ENCODE peak calls at places on chromosomes 16 and 17, in four cellular contexts. L is A673, O is lower leg skin, X is HFFc6. R is an unnamed sample.

GRCh38 chr16:89349947-89350633 is 132.6 kb downstream of the ZNF778 start:
- DNase-seq in L (no peak), O (no peak), X (no peak), R (no peak)

GRCh38 chr16:10114411-10114810 is 67.8 kb downstream of the GRIN2A start:
- DNase-seq in L (no peak), O (no peak), X (peak; percentile 58), R (no peak)

GRCh38 chr16:66899945-66900688 is 18.6 kb downstream of the CDH16 start:
- DNase-seq in L (peak; percentile 63), O (no peak), X (peak; percentile 60), R (peak; percentile 36)

GRCh38 chr17:76204277-76204676 is 36.0 kb downstream of the RNF157 start:
- DNase-seq in L (no peak), O (no peak), X (peak; percentile 81), R (no peak)

GRCh38 chr17:32877164-32877764 is 340 bp upstream of the MYO1D start:
- DNase-seq in L (peak; percentile 82), O (peak; percentile 98), X (peak; percentile 80), R (peak; percentile 85)

GRCh38 chr17:70271672-70272071 is 102.3 kb downstream of the KCNJ2 start:
- DNase-seq in L (no peak), O (no peak), X (no peak), R (no peak)

GRCh38 chr17:2057714-2058520 is 3.0 kb downstream of the HIC1 start:
- DNase-seq in L (no peak), O (no peak), X (no peak), R (no peak)

GRCh38 chr17:17225901-17226300 is 11.1 kb downstream of the FLCN start:
- DNase-seq in L (no peak), O (no peak), X (no peak), R (no peak)

GRCh38 chr17:48611213-48611612 is 396 bp upstream of the HOXB7 start:
- DNase-seq in L (peak; percentile 61), O (no peak), X (no peak), R (no peak)

DNA sequence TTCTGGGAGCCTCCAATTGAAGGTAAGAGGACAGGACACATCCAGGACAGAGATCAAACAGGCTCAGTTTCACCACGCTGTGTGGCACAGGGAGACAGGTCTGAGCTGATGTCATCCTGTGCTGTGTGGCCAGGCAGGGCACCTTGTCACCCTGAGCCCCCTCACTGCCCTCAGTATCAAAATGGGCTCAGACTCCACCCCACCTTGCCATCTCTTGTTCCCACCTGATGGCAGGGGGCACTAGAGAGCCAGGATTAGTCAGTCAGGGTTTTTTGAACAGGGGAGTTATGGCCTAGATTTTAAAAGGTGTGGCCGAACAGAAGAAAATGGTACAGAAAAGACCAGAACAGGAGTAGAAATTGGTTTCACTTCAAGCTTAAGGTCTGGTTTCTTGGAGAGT is 2.6 kb downstream of the KAT2A start:
- DNase-seq in L (peak; percentile 15), O (no peak), X (no peak), R (peak; percentile 58)
- TF ChIP-seq CTCF in L (peak; percentile 35), O (no peak), X (peak; percentile 72), R (peak; percentile 53)

DNA sequence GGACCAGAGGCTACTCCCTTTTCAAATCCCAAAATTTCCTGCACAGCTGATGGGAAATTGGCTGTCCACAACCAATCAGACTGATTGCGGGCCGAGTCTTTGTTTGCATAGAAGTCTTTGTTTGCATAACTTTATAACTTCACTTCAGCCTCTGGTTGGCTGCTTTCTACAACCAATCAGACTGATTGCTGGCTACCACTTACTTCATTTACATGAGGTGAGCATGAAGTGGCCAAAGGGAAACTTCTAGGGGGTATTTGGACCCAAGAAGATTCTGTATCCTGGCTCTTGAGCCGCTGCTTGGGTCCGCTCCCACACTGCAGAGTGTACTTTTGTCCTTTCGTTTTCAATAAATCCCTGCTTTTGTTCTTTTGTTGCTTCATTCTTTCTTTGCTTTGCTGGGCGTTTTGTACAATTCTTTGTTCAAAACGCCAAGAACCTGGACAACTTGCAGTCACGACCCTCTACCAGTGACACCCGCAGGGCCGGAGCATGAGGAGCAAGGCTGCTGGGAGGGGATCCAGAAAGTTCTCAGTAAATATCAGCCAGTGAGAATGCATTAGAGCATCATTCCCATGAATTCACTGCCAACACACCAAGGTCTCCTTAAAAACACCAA is 67.5 kb downstream of the IQCK start:
- DNase-seq in L (no peak), O (no peak), X (no peak), R (no peak)
- TF ChIP-seq CTCF in L (no peak), O (no peak), X (no peak), R (no peak)

GRCh38 chr17:63679214-63679613 is 20.7 kb downstream of the LIMD2 start:
- DNase-seq in L (no peak), O (no peak), X (no peak), R (no peak)
- TF ChIP-seq CTCF in L (peak; percentile 24), O (no peak), X (no peak), R (no peak)

GRCh38 chr17:78176548-78177025 is 8.2 kb downstream of the SYNGR2 start:
- DNase-seq in L (peak; percentile 75), O (peak; percentile 95), X (peak; percentile 22), R (peak; percentile 77)
- TF ChIP-seq CTCF in L (peak; percentile 97), O (peak; percentile 50), X (peak; percentile 94), R (peak; percentile 93)

GRCh38 chr16:78675312-78675711 is 575.9 kb downstream of the WWOX start:
- DNase-seq in L (no peak), O (no peak), X (no peak), R (no peak)
- TF ChIP-seq CTCF in L (no peak), O (no peak), X (no peak), R (no peak)

R was measured in NB4.